ENCODE peak calls at places on chromosomes 2 and 18, in ten cellular contexts. N is fibroblast of lung, F is HCEC 1CT, L is psoas muscle, G is GM12892, B is T-helper 1 cell, P is Ammon's horn, Z is GM23338, O is GM10248, A is neural crest cell. T is an unnamed sample.

GRCh38 chr18:50162486-50163304 is 32.3 kb downstream of the MYO5B start:
- DNase-seq in B (no peak), L (no peak), Z (no peak), F (no peak), P (no peak), G (no peak), A (no peak), O (no peak), N (peak), T (peak)

GRCh38 chr2:205675861-205676516 is 6.3 kb upstream of the NRP2 start:
- DNase-seq in O (no peak), Z (peak), N (peak), B (no peak), P (peak), G (no peak), A (no peak), F (peak), L (no peak), T (no peak)

GRCh38 chr2:218890369-218890768 is 9.7 kb downstream of the WNT10A start:
- DNase-seq in G (no peak), F (no peak), A (no peak), N (no peak), P (no peak), Z (no peak), L (no peak), O (no peak), B (no peak), T (no peak)

GRCh38 chr18:54878057-54878661 is 49.9 kb downstream of the RAB27B start:
- DNase-seq in G (no peak), O (no peak), N (peak), Z (no peak), L (no peak), F (no peak), P (no peak), A (no peak), B (no peak), T (peak)

GRCh38 chr2:218168635-218169462 is 2.1 kb upstream of the CXCR1 start:
- DNase-seq in L (peak), Z (peak), A (peak), N (peak), P (peak), F (peak), G (peak), O (peak), B (peak), T (no peak)

GRCh38 chr2:172859821-172860707 is 124.4 kb downstream of the RAPGEF4 start:
- DNase-seq in B (no peak), Z (no peak), O (no peak), P (peak), A (no peak), L (no peak), N (peak), G (no peak), F (no peak), T (no peak)

GRCh38 chr2:215356948-215357461 is 45.1 kb downstream of the ATIC start:
- DNase-seq in P (no peak), O (no peak), B (no peak), N (peak), F (peak), G (no peak), Z (peak), L (no peak), A (no peak), T (no peak)

GRCh38 chr2:204340511-204340910 is 204.8 kb upstream of the PARD3B start:
- DNase-seq in A (no peak), B (no peak), G (no peak), O (no peak), Z (no peak), P (no peak), L (no peak), N (no peak), F (peak), T (no peak)

GRCh38 chr2:85318222-85319182 is 9.3 kb downstream of the TGOLN2 start:
- DNase-seq in F (peak), P (no peak), O (no peak), G (no peak), L (no peak), Z (no peak), B (no peak), N (peak), A (no peak), T (peak)

GRCh38 chr2:113677327-113677726 is 50.3 kb downstream of the RABL2A start:
- DNase-seq in O (no peak), B (no peak), A (no peak), P (peak), Z (no peak), L (no peak), G (no peak), F (no peak), N (peak), T (no peak)

GRCh38 chr2:187541086-187542085 is 12.8 kb downstream of the TFPI start:
- DNase-seq in A (no peak), P (no peak), F (peak), G (no peak), O (no peak), L (no peak), Z (no peak), N (peak), B (no peak), T (peak)

GRCh38 chr2:121748202-121748601 is 7.2 kb upstream of the TSN start:
- DNase-seq in L (no peak), G (no peak), F (peak), N (peak), A (no peak), P (no peak), B (no peak), Z (peak), O (no peak), T (peak)